ENCODE peak calls at places on chromosomes 12 and 14, in six cellular contexts. N is pons; E is activated B cell treated with CpG ODN at 0.5 μM for 24 hours; I is stimulated activated CD8-positive, alpha-beta memory T cell treated with anti-CD3 and anti-CD28 coated beads, Interleukin-12 subunit alpha, Interleukin-12 subunit beta, amount 100 ng/mL, for 1 hour; G is SHP77; L is stimulated activated CD4-positive, alpha-beta T cell treated with anti-CD3 and anti-CD28 coated beads, Interleukin-4, amount 100 ng/mL, for 48 hours. J is an unnamed sample.
A peak's percentile ranks its signal among the peaks of the same experiment; 100 is the strongest.

GRCh38 chr12:124774462-124775167 is 89.0 kb downstream of the SCARB1 start:
- DNase-seq in N (peak; percentile 64), E (peak; percentile 48), I (no peak), G (no peak), L (peak; percentile 62), J (no peak)

GRCh38 chr14:76194327-76194726 is 42.6 kb downstream of the GPATCH2L start:
- DNase-seq in L (no peak), G (no peak), I (no peak), N (no peak), E (no peak), J (no peak)

GRCh38 chr14:102512713-102513373 is 3.3 kb upstream of the ANKRD9 start:
- DNase-seq in N (no peak), E (no peak), L (no peak), I (no peak), G (no peak), J (no peak)

GRCh38 chr14:91067186-91067585 is 6.7 kb upstream of the RPS6KA5 start:
- DNase-seq in I (no peak), L (no peak), N (no peak), G (no peak), E (no peak), J (no peak)

GRCh38 chr12:106246891-106247730 is 709 bp downstream of the CKAP4 start:
- DNase-seq in N (peak; percentile 13), E (peak; percentile 39), L (peak; percentile 33), G (peak; percentile 41), I (peak; percentile 27), J (no peak)

GRCh38 chr14:78345346-78345745 is 175.2 kb downstream of the NRXN3 start:
- DNase-seq in I (no peak), L (no peak), G (no peak), E (no peak), N (no peak), J (peak; percentile 21)

GRCh38 chr14:80584638-80585505 is 356.7 kb downstream of the CEP128 start:
- DNase-seq in L (no peak), N (no peak), G (no peak), E (no peak), I (no peak), J (no peak)

GRCh38 chr12:80200414-80200813 is 101.1 kb downstream of the OTOGL start:
- DNase-seq in N (no peak), E (no peak), G (no peak), L (no peak), I (no peak), J (no peak)

GRCh38 chr14:58245562-58245961 is 919 bp downstream of the PSMA3 start:
- DNase-seq in I (no peak), E (no peak), N (no peak), L (no peak), G (no peak), J (no peak)

GRCh38 chr14:54593860-54594259 is 26.9 kb downstream of the SAMD4A start:
- DNase-seq in L (no peak), E (no peak), G (no peak), N (no peak), I (no peak), J (no peak)

GRCh38 chr12:93572712-93573551 is 457 bp downstream of the SOCS2 start:
- DNase-seq in L (no peak), E (peak; percentile 43), G (no peak), I (no peak), N (no peak), J (no peak)

GRCh38 chr12:88805286-88805685 is 225.0 kb upstream of the KITLG start:
- DNase-seq in I (no peak), N (no peak), G (no peak), L (no peak), E (no peak), J (no peak)

GRCh38 chr12:72836184-72836583 is 564.0 kb downstream of the TRHDE start:
- DNase-seq in N (no peak), G (no peak), I (no peak), E (no peak), L (no peak), J (no peak)

GRCh38 chr12:15700595-15700994 is 88.6 kb downstream of the EPS8 start:
- DNase-seq in I (no peak), E (no peak), N (peak; percentile 74), G (no peak), L (no peak), J (no peak)

GRCh38 chr14:22099942-22100763 is 426.5 kb upstream of the OR4E1 start:
- DNase-seq in G (peak; percentile 68), E (no peak), L (peak; percentile 16), N (peak; percentile 70), I (peak; percentile 24), J (peak; percentile 29)

GRCh38 chr12:49800421-49801140 is 27.6 kb downstream of the NCKAP5L start:
- DNase-seq in E (no peak), N (no peak), G (no peak), L (no peak), I (no peak), J (no peak)

GRCh38 chr14:24463017-24463805 is 20.6 kb upstream of the SDR39U1 start:
- DNase-seq in N (no peak), E (no peak), I (no peak), G (no peak), L (no peak), J (no peak)

GRCh38 chr12:122355702-122356101 is 66.8 kb downstream of the CLIP1 start:
- DNase-seq in N (no peak), I (no peak), G (peak; percentile 23), E (no peak), L (no peak), J (no peak)

GRCh38 chr14:21382886-21383847 is 652 bp downstream of the SUPT16H start:
- DNase-seq in G (peak; percentile 46), N (peak; percentile 7), E (peak; percentile 27), L (peak; percentile 43), I (no peak), J (peak; percentile 62)

GRCh38 chr12:42213023-42213422 is 25.0 kb downstream of the YAF2 start:
- DNase-seq in N (no peak), I (no peak), E (no peak), G (peak; percentile 76), L (no peak), J (no peak)

GRCh38 chr14:101496779-101497420 is 64.4 kb upstream of the DIO3 start:
- DNase-seq in I (no peak), E (no peak), G (no peak), N (no peak), L (no peak), J (no peak)

J was measured in NCI-H1092.